ENCODE peak calls at places on chromosomes 13 and 19, in eight cellular contexts. One of them, this sample, is unnamed.

GRCh38 chr19:18858906-18859646 is 27.3 kb downstream of the UPF1 start:
- DNase-seq in stomach: no peak
- DNase-seq in prostate gland: no peak
- DNase-seq in transverse colon: no peak
- DNase-seq in spleen: peak; percentile 62
- DNase-seq in HCT116: no peak
- DNase-seq in upper lobe of left lung: peak; percentile 42
- DNase-seq in sigmoid colon: no peak
- DNase-seq in this sample: no peak

GRCh38 chr13:110197041-110197440 is 109.9 kb downstream of the COL4A1 start:
- DNase-seq in stomach: no peak
- DNase-seq in prostate gland: no peak
- DNase-seq in transverse colon: no peak
- DNase-seq in spleen: no peak
- DNase-seq in HCT116: no peak
- DNase-seq in upper lobe of left lung: no peak
- DNase-seq in sigmoid colon: no peak
- DNase-seq in this sample: no peak

GRCh38 chr19:29745253-29745652 is 30.2 kb upstream of the C19orf12 start:
- DNase-seq in stomach: no peak
- DNase-seq in prostate gland: no peak
- DNase-seq in transverse colon: no peak
- DNase-seq in spleen: peak; percentile 47
- DNase-seq in HCT116: no peak
- DNase-seq in upper lobe of left lung: no peak
- DNase-seq in sigmoid colon: no peak
- DNase-seq in this sample: no peak

GRCh38 chr13:98384739-98385138 is 192.2 kb downstream of the STK24 start:
- DNase-seq in stomach: no peak
- DNase-seq in prostate gland: no peak
- DNase-seq in transverse colon: no peak
- DNase-seq in spleen: no peak
- DNase-seq in HCT116: no peak
- DNase-seq in upper lobe of left lung: no peak
- DNase-seq in sigmoid colon: no peak
- DNase-seq in this sample: no peak

GRCh38 chr19:48085904-48086864 is 24.4 kb downstream of the PLA2G4C start:
- DNase-seq in stomach: no peak
- DNase-seq in prostate gland: no peak
- DNase-seq in transverse colon: no peak
- DNase-seq in spleen: peak; percentile 7
- DNase-seq in HCT116: no peak
- DNase-seq in upper lobe of left lung: no peak
- DNase-seq in sigmoid colon: no peak
- DNase-seq in this sample: no peak

GRCh38 chr13:33751151-33751550 is 66.8 kb upstream of the RFC3 start:
- DNase-seq in stomach: no peak
- DNase-seq in prostate gland: no peak
- DNase-seq in transverse colon: no peak
- DNase-seq in spleen: no peak
- DNase-seq in HCT116: no peak
- DNase-seq in upper lobe of left lung: no peak
- DNase-seq in sigmoid colon: no peak
- DNase-seq in this sample: no peak

GRCh38 chr13:108113407-108113806 is 101.9 kb downstream of the LIG4 start:
- DNase-seq in stomach: no peak
- DNase-seq in prostate gland: no peak
- DNase-seq in transverse colon: no peak
- DNase-seq in spleen: no peak
- DNase-seq in HCT116: no peak
- DNase-seq in upper lobe of left lung: no peak
- DNase-seq in sigmoid colon: no peak
- DNase-seq in this sample: no peak

GRCh38 chr19:38304866-38305429 is 897 bp downstream of the C19orf33 start:
- DNase-seq in stomach: peak; percentile 93
- DNase-seq in prostate gland: peak; percentile 72
- DNase-seq in transverse colon: peak; percentile 94
- DNase-seq in spleen: peak; percentile 86
- DNase-seq in HCT116: peak; percentile 96
- DNase-seq in upper lobe of left lung: peak; percentile 94
- DNase-seq in sigmoid colon: no peak
- DNase-seq in this sample: no peak

GRCh38 chr19:964761-965694 is 19.1 kb upstream of the WDR18 start:
- DNase-seq in stomach: no peak
- DNase-seq in prostate gland: no peak
- DNase-seq in transverse colon: no peak
- DNase-seq in spleen: no peak
- DNase-seq in HCT116: no peak
- DNase-seq in upper lobe of left lung: peak; percentile 71
- DNase-seq in sigmoid colon: no peak
- DNase-seq in this sample: no peak

GRCh38 chr13:77698211-77699058 is 948 bp downstream of the SLAIN1 start:
- DNase-seq in stomach: peak; percentile 46
- DNase-seq in prostate gland: peak; percentile 25
- DNase-seq in transverse colon: peak; percentile 44
- DNase-seq in spleen: peak; percentile 90
- DNase-seq in HCT116: no peak
- DNase-seq in upper lobe of left lung: peak; percentile 89
- DNase-seq in sigmoid colon: peak; percentile 62
- DNase-seq in this sample: peak; percentile 38

GRCh38 chr13:27406178-27406939 is 18.1 kb upstream of the GTF3A start:
- DNase-seq in stomach: no peak
- DNase-seq in prostate gland: peak; percentile 19
- DNase-seq in transverse colon: no peak
- DNase-seq in spleen: no peak
- DNase-seq in HCT116: no peak
- DNase-seq in upper lobe of left lung: no peak
- DNase-seq in sigmoid colon: no peak
- DNase-seq in this sample: no peak

GRCh38 chr13:69737129-69737935 is 370.3 kb upstream of the ATXN8OS start:
- DNase-seq in stomach: no peak
- DNase-seq in prostate gland: no peak
- DNase-seq in transverse colon: no peak
- DNase-seq in spleen: no peak
- DNase-seq in HCT116: no peak
- DNase-seq in upper lobe of left lung: peak; percentile 20
- DNase-seq in sigmoid colon: no peak
- DNase-seq in this sample: no peak

GRCh38 chr13:95641291-95641811 is 3.2 kb downstream of the DZIP1 start:
- DNase-seq in stomach: no peak
- DNase-seq in prostate gland: no peak
- DNase-seq in transverse colon: peak; percentile 10
- DNase-seq in spleen: no peak
- DNase-seq in HCT116: no peak
- DNase-seq in upper lobe of left lung: peak; percentile 80
- DNase-seq in sigmoid colon: peak; percentile 76
- DNase-seq in this sample: no peak

GRCh38 chr19:52216401-52216800 is 26.5 kb downstream of the PPP2R1A start:
- DNase-seq in stomach: no peak
- DNase-seq in prostate gland: no peak
- DNase-seq in transverse colon: no peak
- DNase-seq in spleen: no peak
- DNase-seq in HCT116: no peak
- DNase-seq in upper lobe of left lung: no peak
- DNase-seq in sigmoid colon: no peak
- DNase-seq in this sample: no peak

GRCh38 chr19:35710784-35711723 is 6.7 kb downstream of the ZBTB32 start:
- DNase-seq in stomach: no peak
- DNase-seq in prostate gland: no peak
- DNase-seq in transverse colon: no peak
- DNase-seq in spleen: no peak
- DNase-seq in HCT116: no peak
- DNase-seq in upper lobe of left lung: no peak
- DNase-seq in sigmoid colon: no peak
- DNase-seq in this sample: peak; percentile 43

GRCh38 chr19:38208571-38208970 is 15.5 kb downstream of the DPF1 start:
- DNase-seq in stomach: no peak
- DNase-seq in prostate gland: no peak
- DNase-seq in transverse colon: no peak
- DNase-seq in spleen: no peak
- DNase-seq in HCT116: no peak
- DNase-seq in upper lobe of left lung: no peak
- DNase-seq in sigmoid colon: no peak
- DNase-seq in this sample: no peak

GRCh38 chr13:84400711-84401110 is 518.4 kb upstream of the SLITRK1 start:
- DNase-seq in stomach: no peak
- DNase-seq in prostate gland: no peak
- DNase-seq in transverse colon: no peak
- DNase-seq in spleen: no peak
- DNase-seq in HCT116: no peak
- DNase-seq in upper lobe of left lung: no peak
- DNase-seq in sigmoid colon: no peak
- DNase-seq in this sample: no peak

GRCh38 chr13:18232994-18233782 is 948.4 kb downstream of the TUBA3C start:
- DNase-seq in stomach: no peak
- DNase-seq in prostate gland: no peak
- DNase-seq in transverse colon: no peak
- DNase-seq in spleen: no peak
- DNase-seq in HCT116: no peak
- DNase-seq in upper lobe of left lung: peak; percentile 73
- DNase-seq in sigmoid colon: no peak
- DNase-seq in this sample: no peak

GRCh38 chr19:56567274-56568120 is at the start of gene ZNF470:
- DNase-seq in stomach: peak; percentile 96
- DNase-seq in prostate gland: peak; percentile 95
- DNase-seq in transverse colon: peak; percentile 97
- DNase-seq in spleen: peak; percentile 96
- DNase-seq in HCT116: no peak
- DNase-seq in upper lobe of left lung: peak; percentile 97
- DNase-seq in sigmoid colon: peak; percentile 98
- DNase-seq in this sample: peak; percentile 80
- TF ChIP-seq POLR2A in stomach: no peak
- TF ChIP-seq POLR2A in prostate gland: peak; percentile 9
- TF ChIP-seq POLR2A in transverse colon: peak; percentile 64
- TF ChIP-seq POLR2A in spleen: peak; percentile 33
- TF ChIP-seq POLR2A in HCT116: no peak
- TF ChIP-seq POLR2A in upper lobe of left lung: peak; percentile 72
- TF ChIP-seq POLR2A in sigmoid colon: peak; percentile 37
- TF ChIP-seq POLR2A in this sample: no peak

DNA sequence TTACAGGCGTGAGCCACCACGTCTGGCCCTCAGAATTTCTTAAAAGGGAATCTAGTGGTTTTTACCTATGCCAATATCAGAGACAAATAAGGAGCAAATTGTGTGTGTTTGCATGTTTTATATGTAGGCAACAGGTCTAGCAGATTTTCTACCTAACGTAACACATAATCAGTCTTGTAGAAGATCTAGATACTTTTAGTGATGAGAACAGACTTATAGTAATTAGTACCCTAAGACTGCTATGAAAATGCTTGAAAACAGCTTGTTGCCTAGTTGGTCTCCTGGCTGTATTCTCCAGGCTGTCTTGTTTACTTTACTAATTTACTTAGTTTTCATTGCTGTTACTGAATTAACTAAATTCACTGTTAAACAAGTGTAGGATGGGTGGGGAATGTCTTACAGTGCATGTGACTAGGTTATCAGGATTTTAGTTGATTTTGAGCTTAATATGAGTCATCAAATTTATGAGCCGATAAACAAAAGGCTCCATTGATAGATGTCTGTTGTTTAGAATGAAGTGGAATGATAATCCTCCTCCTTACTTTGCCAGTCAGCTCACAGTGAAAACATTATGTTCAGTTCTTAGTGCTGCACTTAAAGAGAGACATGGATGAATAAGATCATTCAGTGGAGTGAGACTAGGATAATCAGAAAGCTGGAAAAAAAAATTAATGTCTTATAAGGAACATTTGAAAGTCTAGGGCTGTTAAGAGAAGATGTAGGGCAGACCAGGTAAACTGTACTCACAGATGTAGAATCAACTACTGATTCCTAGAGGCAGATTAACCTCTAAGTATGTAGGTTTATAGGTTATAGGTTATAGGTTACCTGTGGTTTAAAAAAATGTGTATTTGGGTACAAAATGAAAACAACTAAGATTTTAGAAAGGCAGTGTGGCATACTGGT is 22.4 kb downstream of the GTF2F2 start:
- DNase-seq in stomach: no peak
- DNase-seq in prostate gland: no peak
- DNase-seq in transverse colon: no peak
- DNase-seq in spleen: no peak
- DNase-seq in HCT116: peak; percentile 83
- DNase-seq in upper lobe of left lung: no peak
- DNase-seq in sigmoid colon: no peak
- DNase-seq in this sample: no peak
- TF ChIP-seq POLR2AphosphoS5 in stomach: no peak
- TF ChIP-seq POLR2AphosphoS5 in prostate gland: no peak
- TF ChIP-seq POLR2AphosphoS5 in transverse colon: no peak
- TF ChIP-seq POLR2AphosphoS5 in spleen: no peak
- TF ChIP-seq POLR2AphosphoS5 in HCT116: no peak
- TF ChIP-seq POLR2AphosphoS5 in upper lobe of left lung: no peak
- TF ChIP-seq POLR2AphosphoS5 in sigmoid colon: no peak
- TF ChIP-seq POLR2AphosphoS5 in this sample: no peak

DNA sequence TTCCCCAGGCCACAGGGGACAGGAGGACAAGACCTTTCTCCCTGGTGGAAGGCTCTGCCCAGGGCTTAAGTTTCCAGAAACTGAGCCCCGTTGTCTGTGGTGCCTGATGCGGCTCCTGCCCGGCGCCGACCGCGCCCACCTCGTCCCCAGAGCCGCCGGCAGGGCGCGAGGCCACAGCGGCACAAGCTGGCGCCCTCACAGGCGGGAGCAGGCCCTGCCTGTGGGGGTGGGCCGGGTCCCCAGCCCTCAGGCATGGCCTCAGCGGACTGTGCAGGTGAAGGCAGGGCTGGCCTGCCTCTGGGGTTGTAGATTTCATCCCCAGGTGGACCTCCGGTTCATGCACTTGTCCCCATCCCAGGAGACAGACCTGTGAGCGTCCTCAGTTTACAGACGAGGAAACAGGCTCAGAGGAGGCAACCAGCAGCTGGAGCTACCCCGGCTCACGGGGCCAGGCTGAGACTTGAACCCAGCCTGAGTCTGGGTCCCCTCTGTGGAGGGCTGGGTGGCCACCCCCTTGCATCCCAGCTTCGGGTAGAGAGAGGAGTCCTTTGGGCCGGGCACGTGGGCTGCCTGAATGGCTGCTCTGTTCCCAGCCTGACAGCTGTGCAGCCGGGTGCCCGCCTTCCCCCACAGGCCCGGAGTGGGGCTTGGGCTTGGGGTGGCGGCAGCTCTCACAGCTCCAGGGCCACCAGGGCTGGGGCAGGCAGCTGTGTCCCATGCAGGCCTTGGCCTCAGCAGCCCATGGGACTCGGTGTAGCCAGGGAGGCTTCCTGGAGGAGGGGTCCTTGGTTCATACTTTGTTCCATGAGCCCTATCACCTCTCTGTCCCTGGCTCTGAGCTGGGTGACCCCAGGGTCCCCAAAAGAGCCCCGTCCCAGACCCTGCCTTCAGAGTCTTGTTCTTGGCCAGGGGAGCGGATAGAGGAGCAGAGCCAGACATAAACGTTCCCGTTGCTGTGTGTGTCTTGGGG is 26.8 kb downstream of the PIAS4 start:
- DNase-seq in stomach: no peak
- DNase-seq in prostate gland: no peak
- DNase-seq in transverse colon: no peak
- DNase-seq in spleen: no peak
- DNase-seq in HCT116: no peak
- DNase-seq in upper lobe of left lung: peak; percentile 66
- DNase-seq in sigmoid colon: no peak
- DNase-seq in this sample: no peak
- TF ChIP-seq POLR2A in stomach: no peak
- TF ChIP-seq POLR2A in prostate gland: no peak
- TF ChIP-seq POLR2A in transverse colon: no peak
- TF ChIP-seq POLR2A in spleen: no peak
- TF ChIP-seq POLR2A in HCT116: no peak
- TF ChIP-seq POLR2A in upper lobe of left lung: no peak
- TF ChIP-seq POLR2A in sigmoid colon: no peak
- TF ChIP-seq POLR2A in this sample: no peak

GRCh38 chr19:14363203-14364097 is 17.8 kb upstream of the ADGRE5 start:
- DNase-seq in stomach: peak; percentile 50
- DNase-seq in prostate gland: peak; percentile 16
- DNase-seq in transverse colon: peak; percentile 75
- DNase-seq in spleen: peak; percentile 90
- DNase-seq in HCT116: peak; percentile 77
- DNase-seq in upper lobe of left lung: peak; percentile 87
- DNase-seq in sigmoid colon: peak; percentile 88
- DNase-seq in this sample: no peak
- TF ChIP-seq POLR2AphosphoS5 in stomach: no peak
- TF ChIP-seq POLR2AphosphoS5 in prostate gland: no peak
- TF ChIP-seq POLR2AphosphoS5 in transverse colon: no peak
- TF ChIP-seq POLR2AphosphoS5 in spleen: peak; percentile 54
- TF ChIP-seq POLR2AphosphoS5 in HCT116: peak; percentile 69
- TF ChIP-seq POLR2AphosphoS5 in upper lobe of left lung: no peak
- TF ChIP-seq POLR2AphosphoS5 in sigmoid colon: no peak
- TF ChIP-seq POLR2AphosphoS5 in this sample: no peak

This sample was measured in GM12891.